ENCODE peak calls at places on chromosomes 5 and 9, in four cellular contexts. One of them, this sample, is unnamed.

GRCh38 chr5:174722500-174722899 is 1.9 kb upstream of the MSX2 start:
- DNase-seq in K562: no peak
- DNase-seq in HepG2: no peak
- DNase-seq in GM12878: no peak
- DNase-seq in this sample: no peak

GRCh38 chr9:88643931-88644330 is 109.0 kb downstream of the NXNL2 start:
- DNase-seq in K562: no peak
- DNase-seq in HepG2: no peak
- DNase-seq in GM12878: no peak
- DNase-seq in this sample: no peak

GRCh38 chr5:120454094-120454798 is 9.9 kb upstream of the PRR16 start:
- DNase-seq in K562: no peak
- DNase-seq in HepG2: no peak
- DNase-seq in GM12878: no peak
- DNase-seq in this sample: no peak

GRCh38 chr9:93467462-93467861 is 14.1 kb upstream of the FAM120AOS start:
- DNase-seq in K562: no peak
- DNase-seq in HepG2: no peak
- DNase-seq in GM12878: no peak
- DNase-seq in this sample: no peak

GRCh38 chr9:133575673-133576590 is 33.3 kb downstream of the FAM163B start:
- DNase-seq in K562: no peak
- DNase-seq in HepG2: no peak
- DNase-seq in GM12878: no peak
- DNase-seq in this sample: no peak

GRCh38 chr9:134326754-134327526 is 685 bp downstream of the RXRA start:
- DNase-seq in K562: peak; percentile 61
- DNase-seq in HepG2: no peak
- DNase-seq in GM12878: no peak
- DNase-seq in this sample: peak; percentile 60

GRCh38 chr5:125180222-125180621 is 433.8 kb upstream of the ZNF608 start:
- DNase-seq in K562: no peak
- DNase-seq in HepG2: no peak
- DNase-seq in GM12878: no peak
- DNase-seq in this sample: no peak

GRCh38 chr9:113254991-113255390 is 20.4 kb downstream of the CDC26 start:
- DNase-seq in K562: no peak
- DNase-seq in HepG2: no peak
- DNase-seq in GM12878: no peak
- DNase-seq in this sample: no peak

GRCh38 chr5:168712280-168712924 is 133.2 kb upstream of the PANK3 start:
- DNase-seq in K562: no peak
- DNase-seq in HepG2: no peak
- DNase-seq in GM12878: no peak
- DNase-seq in this sample: peak; percentile 79

GRCh38 chr9:4235951-4236804 is 63.7 kb downstream of the GLIS3 start:
- DNase-seq in K562: no peak
- DNase-seq in HepG2: peak; percentile 27
- DNase-seq in GM12878: no peak
- DNase-seq in this sample: peak; percentile 74

GRCh38 chr9:123893831-123894460 is 36.0 kb downstream of the DENND1A start:
- DNase-seq in K562: no peak
- DNase-seq in HepG2: no peak
- DNase-seq in GM12878: no peak
- DNase-seq in this sample: peak; percentile 30

GRCh38 chr5:74206571-74207550 is 433.7 kb downstream of the ENC1 start:
- DNase-seq in K562: no peak
- DNase-seq in HepG2: no peak
- DNase-seq in GM12878: no peak
- DNase-seq in this sample: no peak

GRCh38 chr5:81740758-81741157 is 10.1 kb downstream of the SSBP2 start:
- DNase-seq in K562: no peak
- DNase-seq in HepG2: no peak
- DNase-seq in GM12878: no peak
- DNase-seq in this sample: no peak

GRCh38 chr5:14101922-14102321 is 41.2 kb upstream of the TRIO start:
- DNase-seq in K562: no peak
- DNase-seq in HepG2: no peak
- DNase-seq in GM12878: no peak
- DNase-seq in this sample: no peak

GRCh38 chr5:60196382-60197113 is 303.0 kb upstream of the PDE4D start:
- DNase-seq in K562: no peak
- DNase-seq in HepG2: no peak
- DNase-seq in GM12878: no peak
- DNase-seq in this sample: peak; percentile 69

GRCh38 chr5:36875051-36875788 is 1.3 kb upstream of the NIPBL start:
- DNase-seq in K562: peak; percentile 39
- DNase-seq in HepG2: peak; percentile 13
- DNase-seq in GM12878: no peak
- DNase-seq in this sample: no peak

GRCh38 chr5:2124434-2124833 is 241.7 kb upstream of the IRX4 start:
- DNase-seq in K562: no peak
- DNase-seq in HepG2: no peak
- DNase-seq in GM12878: no peak
- DNase-seq in this sample: no peak

DNA sequence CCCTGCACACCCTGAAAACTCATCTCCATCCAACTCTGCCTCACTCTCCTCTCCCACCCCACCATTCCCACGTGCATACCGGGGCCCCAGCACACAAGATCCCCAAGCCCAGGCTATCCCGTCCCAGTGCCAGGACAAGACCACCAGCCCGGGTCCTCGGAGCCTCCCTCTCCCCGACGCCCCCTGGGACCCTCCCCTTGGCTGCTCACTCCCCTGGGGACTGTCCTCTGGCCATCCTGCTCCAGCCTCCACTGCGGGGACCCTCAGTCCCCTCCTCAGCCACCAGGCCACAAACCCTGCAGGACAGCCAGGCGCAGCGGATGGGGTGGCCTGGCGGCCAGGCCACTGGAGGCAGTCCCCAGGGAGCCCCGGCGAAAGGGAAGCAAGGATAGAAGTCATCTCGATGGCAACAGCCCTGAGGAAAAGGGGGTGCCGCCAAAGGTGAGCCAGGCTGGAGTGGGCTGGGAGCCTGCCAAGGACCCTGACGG is 62.8 kb downstream of the C9orf50 start:
- DNase-seq in K562: no peak
- DNase-seq in HepG2: no peak
- DNase-seq in GM12878: no peak
- DNase-seq in this sample: no peak
- TF ChIP-seq CEBPB in K562: no peak
- TF ChIP-seq CEBPB in HepG2: no peak
- TF ChIP-seq CEBPB in GM12878: no peak
- TF ChIP-seq CEBPB in this sample: no peak

DNA sequence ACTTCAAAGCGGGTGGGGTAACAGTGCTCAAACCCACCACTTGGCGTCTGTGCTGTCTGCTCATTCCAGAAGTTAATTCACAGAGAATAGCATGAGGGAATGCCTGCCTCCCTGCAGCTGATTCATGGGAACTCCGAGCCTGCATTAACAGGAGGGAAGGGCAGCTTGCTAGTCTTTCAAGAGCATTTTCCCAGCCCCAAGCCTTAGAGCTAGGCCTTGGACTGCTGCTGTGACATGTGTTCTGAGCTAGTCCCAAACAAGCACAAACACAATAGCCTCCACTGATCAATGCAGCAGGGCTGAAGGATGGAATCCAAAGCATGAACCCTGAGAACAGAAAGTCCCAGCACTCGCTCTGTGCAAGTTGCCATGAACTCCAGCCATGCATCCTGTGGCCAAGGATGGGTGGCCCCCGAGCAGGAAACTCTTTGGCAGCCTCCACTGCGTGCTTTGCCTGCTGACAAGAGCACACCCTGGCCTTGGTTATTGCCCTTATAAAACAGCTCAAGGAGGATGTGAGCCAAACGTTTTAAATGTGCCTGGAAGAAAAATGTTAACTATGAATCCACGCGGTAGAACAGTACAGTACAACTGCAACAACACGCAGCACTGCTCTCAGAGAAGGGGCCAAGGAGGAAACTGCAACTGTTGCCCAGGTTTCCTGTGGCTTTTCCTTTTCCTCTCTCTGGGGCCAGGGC is 653.1 kb upstream of the KLF4 start:
- DNase-seq in K562: no peak
- DNase-seq in HepG2: no peak
- DNase-seq in GM12878: no peak
- DNase-seq in this sample: no peak
- TF ChIP-seq SMC3 in K562: no peak
- TF ChIP-seq SMC3 in HepG2: no peak
- TF ChIP-seq SMC3 in GM12878: no peak
- TF ChIP-seq SMC3 in this sample: no peak

GRCh38 chr5:133222979-133223378 is 171.2 kb downstream of the HSPA4 start:
- DNase-seq in K562: no peak
- DNase-seq in HepG2: no peak
- DNase-seq in GM12878: no peak
- DNase-seq in this sample: no peak
- TF ChIP-seq EP300 in K562: no peak
- TF ChIP-seq EP300 in HepG2: no peak
- TF ChIP-seq EP300 in GM12878: no peak
- TF ChIP-seq EP300 in this sample: no peak

GRCh38 chr5:38650540-38651275 is 94.3 kb upstream of the LIFR start:
- DNase-seq in K562: no peak
- DNase-seq in HepG2: no peak
- DNase-seq in GM12878: no peak
- DNase-seq in this sample: no peak
- TF ChIP-seq CEBPB in K562: no peak
- TF ChIP-seq CEBPB in HepG2: no peak
- TF ChIP-seq CEBPB in GM12878: no peak
- TF ChIP-seq CEBPB in this sample: no peak

DNA sequence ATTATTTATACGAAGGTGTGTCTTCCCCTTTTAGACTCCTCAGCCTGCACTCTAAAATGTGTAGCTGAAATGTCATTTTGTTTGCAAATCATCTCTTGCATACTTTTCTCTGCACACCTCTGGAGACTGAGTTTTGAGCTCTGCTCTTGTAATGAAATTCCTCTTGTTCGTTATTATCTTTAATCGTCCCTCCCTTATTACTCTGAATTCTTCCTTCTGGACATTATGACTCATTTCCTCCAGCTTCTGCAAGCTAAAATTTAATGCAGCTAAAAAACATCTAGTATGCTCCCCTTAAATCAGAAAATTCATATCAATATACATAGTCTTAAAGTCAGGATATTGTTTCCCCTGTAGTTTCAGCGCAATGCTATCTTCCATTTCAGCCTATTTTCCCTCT is 13.5 kb downstream of the ISL1 start:
- DNase-seq in K562: no peak
- DNase-seq in HepG2: no peak
- DNase-seq in GM12878: no peak
- DNase-seq in this sample: no peak
- TF ChIP-seq SMC3 in K562: no peak
- TF ChIP-seq SMC3 in HepG2: no peak
- TF ChIP-seq SMC3 in GM12878: no peak
- TF ChIP-seq SMC3 in this sample: no peak

GRCh38 chr5:104400941-104401340 is 838.4 kb upstream of the NUDT12 start:
- DNase-seq in K562: no peak
- DNase-seq in HepG2: no peak
- DNase-seq in GM12878: no peak
- DNase-seq in this sample: no peak
- TF ChIP-seq EP300 in K562: no peak
- TF ChIP-seq EP300 in HepG2: no peak
- TF ChIP-seq EP300 in GM12878: no peak
- TF ChIP-seq EP300 in this sample: no peak

This sample was measured in A549.